ENCODE peak calls at places on chromosomes 3 and 15, in eight cellular contexts. One of them, this sample, is unnamed.

GRCh38 chr3:77348244-77348855 is 308.5 kb downstream of the ROBO2 start:
- DNase-seq in cardiac fibroblast: peak; percentile 6
- DNase-seq in putamen: no peak
- DNase-seq in posterior cingulate gyrus: no peak
- DNase-seq in left cardiac atrium: no peak
- DNase-seq in activated CD4-positive, alpha-beta T cell treated with anti-CD3 and anti-CD28 coated beads, Interleukin-2, amount 50 U/mL, for 24 hours: no peak
- DNase-seq in omental fat pad: no peak
- DNase-seq in H7: no peak
- DNase-seq in this sample: no peak

GRCh38 chr3:150247456-150247855 is 160.6 kb upstream of the TSC22D2 start:
- DNase-seq in cardiac fibroblast: no peak
- DNase-seq in activated CD4-positive, alpha-beta T cell treated with anti-CD3 and anti-CD28 coated beads, Interleukin-2, amount 50 U/mL, for 24 hours: no peak
- DNase-seq in left cardiac atrium: no peak
- DNase-seq in putamen: no peak
- DNase-seq in omental fat pad: no peak
- DNase-seq in posterior cingulate gyrus: no peak
- DNase-seq in H7: no peak
- DNase-seq in this sample: no peak

GRCh38 chr3:81452406-81452805 is 309.0 kb downstream of the GBE1 start:
- DNase-seq in omental fat pad: no peak
- DNase-seq in activated CD4-positive, alpha-beta T cell treated with anti-CD3 and anti-CD28 coated beads, Interleukin-2, amount 50 U/mL, for 24 hours: no peak
- DNase-seq in H7: no peak
- DNase-seq in cardiac fibroblast: no peak
- DNase-seq in posterior cingulate gyrus: no peak
- DNase-seq in putamen: no peak
- DNase-seq in left cardiac atrium: no peak
- DNase-seq in this sample: no peak

GRCh38 chr3:181613191-181613590 is 98.5 kb upstream of the SOX2 start:
- DNase-seq in putamen: no peak
- DNase-seq in left cardiac atrium: no peak
- DNase-seq in posterior cingulate gyrus: no peak
- DNase-seq in activated CD4-positive, alpha-beta T cell treated with anti-CD3 and anti-CD28 coated beads, Interleukin-2, amount 50 U/mL, for 24 hours: no peak
- DNase-seq in omental fat pad: no peak
- DNase-seq in cardiac fibroblast: no peak
- DNase-seq in H7: no peak
- DNase-seq in this sample: no peak

GRCh38 chr3:135633078-135633477 is 332.4 kb upstream of the PPP2R3A start:
- DNase-seq in activated CD4-positive, alpha-beta T cell treated with anti-CD3 and anti-CD28 coated beads, Interleukin-2, amount 50 U/mL, for 24 hours: no peak
- DNase-seq in posterior cingulate gyrus: no peak
- DNase-seq in H7: no peak
- DNase-seq in omental fat pad: no peak
- DNase-seq in cardiac fibroblast: no peak
- DNase-seq in left cardiac atrium: no peak
- DNase-seq in putamen: no peak
- DNase-seq in this sample: no peak

GRCh38 chr15:77634266-77634962 is 1.7 kb upstream of the LINGO1 start:
- DNase-seq in cardiac fibroblast: peak; percentile 63
- DNase-seq in H7: peak; percentile 91
- DNase-seq in omental fat pad: peak; percentile 33
- DNase-seq in activated CD4-positive, alpha-beta T cell treated with anti-CD3 and anti-CD28 coated beads, Interleukin-2, amount 50 U/mL, for 24 hours: peak; percentile 24
- DNase-seq in posterior cingulate gyrus: peak; percentile 82
- DNase-seq in left cardiac atrium: peak; percentile 73
- DNase-seq in putamen: no peak
- DNase-seq in this sample: peak; percentile 86

GRCh38 chr3:56800373-56801150 is 1.2 kb downstream of the ARHGEF3 start:
- DNase-seq in putamen: peak; percentile 49
- DNase-seq in left cardiac atrium: no peak
- DNase-seq in H7: no peak
- DNase-seq in posterior cingulate gyrus: peak; percentile 31
- DNase-seq in activated CD4-positive, alpha-beta T cell treated with anti-CD3 and anti-CD28 coated beads, Interleukin-2, amount 50 U/mL, for 24 hours: peak; percentile 35
- DNase-seq in cardiac fibroblast: no peak
- DNase-seq in omental fat pad: no peak
- DNase-seq in this sample: peak; percentile 33

GRCh38 chr3:197718904-197719303 is 17.8 kb downstream of the RUBCN start:
- DNase-seq in activated CD4-positive, alpha-beta T cell treated with anti-CD3 and anti-CD28 coated beads, Interleukin-2, amount 50 U/mL, for 24 hours: no peak
- DNase-seq in cardiac fibroblast: peak; percentile 40
- DNase-seq in H7: no peak
- DNase-seq in putamen: no peak
- DNase-seq in omental fat pad: no peak
- DNase-seq in left cardiac atrium: no peak
- DNase-seq in posterior cingulate gyrus: no peak
- DNase-seq in this sample: no peak

GRCh38 chr3:131193671-131194291 is 167.1 kb downstream of the NEK11 start:
- DNase-seq in H7: no peak
- DNase-seq in activated CD4-positive, alpha-beta T cell treated with anti-CD3 and anti-CD28 coated beads, Interleukin-2, amount 50 U/mL, for 24 hours: no peak
- DNase-seq in putamen: no peak
- DNase-seq in left cardiac atrium: no peak
- DNase-seq in omental fat pad: no peak
- DNase-seq in posterior cingulate gyrus: no peak
- DNase-seq in cardiac fibroblast: peak; percentile 10
- DNase-seq in this sample: no peak